ENCODE peak calls at places on chromosome 22, in eight cellular contexts. One of them, this sample, is unnamed.

GRCh38 chr22:46074771-46075551 is 75.4 kb upstream of the PPARA start:
- DNase-seq in transverse colon: peak; percentile 35
- DNase-seq in esophagus muscularis mucosa: no peak
- DNase-seq in stomach: peak; percentile 33
- DNase-seq in suprapubic skin: peak; percentile 77
- DNase-seq in K562: no peak
- DNase-seq in H1: no peak
- DNase-seq in upper lobe of left lung: peak; percentile 23
- DNase-seq in this sample: peak; percentile 68

GRCh38 chr22:18076060-18076497 is 1.7 kb upstream of the PEX26 start:
- DNase-seq in transverse colon: peak; percentile 63
- DNase-seq in esophagus muscularis mucosa: no peak
- DNase-seq in stomach: peak; percentile 60
- DNase-seq in suprapubic skin: no peak
- DNase-seq in K562: peak; percentile 74
- DNase-seq in H1: no peak
- DNase-seq in upper lobe of left lung: peak; percentile 64
- DNase-seq in this sample: peak; percentile 88

GRCh38 chr22:28442264-28442950 is 237.2 kb downstream of the TTC28 start:
- DNase-seq in transverse colon: peak; percentile 78
- DNase-seq in esophagus muscularis mucosa: peak; percentile 93
- DNase-seq in stomach: peak; percentile 85
- DNase-seq in suprapubic skin: peak; percentile 83
- DNase-seq in K562: peak; percentile 71
- DNase-seq in H1: peak; percentile 69
- DNase-seq in upper lobe of left lung: peak; percentile 87
- DNase-seq in this sample: peak; percentile 85

GRCh38 chr22:28247114-28247513 is 328.1 kb upstream of the PITPNB start:
- DNase-seq in transverse colon: no peak
- DNase-seq in esophagus muscularis mucosa: no peak
- DNase-seq in stomach: no peak
- DNase-seq in suprapubic skin: no peak
- DNase-seq in K562: no peak
- DNase-seq in H1: no peak
- DNase-seq in upper lobe of left lung: no peak
- DNase-seq in this sample: no peak

GRCh38 chr22:33658775-33659174 is 261.5 kb downstream of the LARGE1 start:
- DNase-seq in transverse colon: no peak
- DNase-seq in esophagus muscularis mucosa: no peak
- DNase-seq in stomach: no peak
- DNase-seq in suprapubic skin: peak; percentile 85
- DNase-seq in K562: no peak
- DNase-seq in H1: no peak
- DNase-seq in upper lobe of left lung: peak; percentile 31
- DNase-seq in this sample: peak; percentile 81

GRCh38 chr22:31346733-31347250 is 646 bp upstream of the PATZ1 start:
- DNase-seq in transverse colon: peak; percentile 57
- DNase-seq in esophagus muscularis mucosa: no peak
- DNase-seq in stomach: peak; percentile 63
- DNase-seq in suprapubic skin: no peak
- DNase-seq in K562: peak; percentile 57
- DNase-seq in H1: no peak
- DNase-seq in upper lobe of left lung: peak; percentile 30
- DNase-seq in this sample: peak; percentile 74

GRCh38 chr22:31631381-31631780 is 30.6 kb downstream of the PISD start:
- DNase-seq in transverse colon: no peak
- DNase-seq in esophagus muscularis mucosa: no peak
- DNase-seq in stomach: no peak
- DNase-seq in suprapubic skin: no peak
- DNase-seq in K562: no peak
- DNase-seq in H1: no peak
- DNase-seq in upper lobe of left lung: no peak
- DNase-seq in this sample: no peak

GRCh38 chr22:17087176-17088131 is 2.7 kb downstream of the IL17RA start:
- DNase-seq in transverse colon: no peak
- DNase-seq in esophagus muscularis mucosa: no peak
- DNase-seq in stomach: no peak
- DNase-seq in suprapubic skin: peak; percentile 58
- DNase-seq in K562: no peak
- DNase-seq in H1: no peak
- DNase-seq in upper lobe of left lung: no peak
- DNase-seq in this sample: peak; percentile 50

GRCh38 chr22:43289976-43290663 is 53.1 kb downstream of the SCUBE1 start:
- DNase-seq in transverse colon: no peak
- DNase-seq in esophagus muscularis mucosa: no peak
- DNase-seq in stomach: no peak
- DNase-seq in suprapubic skin: no peak
- DNase-seq in K562: no peak
- DNase-seq in H1: no peak
- DNase-seq in upper lobe of left lung: peak; percentile 45
- DNase-seq in this sample: peak; percentile 82

DNA sequence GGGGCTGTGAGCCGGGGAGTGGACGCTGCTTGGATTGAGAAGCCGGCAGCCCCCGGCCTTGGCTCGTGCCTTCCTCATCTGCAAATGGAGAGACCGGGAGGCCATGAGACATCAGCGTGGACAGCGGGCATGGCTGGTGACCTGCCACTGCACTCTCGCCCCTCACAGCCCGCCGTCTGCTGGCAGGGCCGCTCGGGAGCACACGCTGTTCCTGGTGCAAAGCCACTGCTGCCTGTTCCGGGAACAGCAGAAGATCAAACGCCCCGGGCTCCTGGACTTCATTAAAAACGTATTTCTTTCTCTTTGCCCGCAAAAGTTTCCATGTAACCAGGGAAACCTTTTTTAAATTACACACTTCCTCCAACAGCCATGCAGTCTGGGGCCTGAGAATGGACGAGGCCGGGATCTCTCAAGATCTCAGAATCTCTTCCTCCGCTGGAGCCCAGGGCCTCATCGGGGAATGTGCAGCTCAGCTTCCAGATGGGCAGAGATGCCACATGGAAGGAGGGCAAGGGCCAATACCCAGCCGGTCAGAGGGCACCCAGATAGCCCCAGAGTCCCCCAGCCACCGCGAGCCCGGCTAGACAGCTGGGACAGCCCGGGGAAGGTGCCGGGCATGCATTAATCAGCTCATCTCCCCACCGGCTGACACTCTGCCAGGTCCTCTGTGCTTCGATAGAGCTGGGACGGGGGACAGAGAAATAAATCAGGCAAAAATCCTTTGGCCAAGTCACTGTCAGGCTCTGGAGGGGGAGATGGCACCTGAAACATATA is 62.9 kb upstream of the PRR5 start:
- DNase-seq in transverse colon: no peak
- DNase-seq in esophagus muscularis mucosa: peak; percentile 87
- DNase-seq in stomach: no peak
- DNase-seq in suprapubic skin: peak; percentile 89
- DNase-seq in K562: no peak
- DNase-seq in H1: no peak
- DNase-seq in upper lobe of left lung: no peak
- DNase-seq in this sample: peak; percentile 69
- TF ChIP-seq POLR2AphosphoS5 in transverse colon: no peak
- TF ChIP-seq POLR2AphosphoS5 in esophagus muscularis mucosa: peak; percentile 59
- TF ChIP-seq POLR2AphosphoS5 in stomach: no peak
- TF ChIP-seq POLR2AphosphoS5 in suprapubic skin: peak; percentile 79
- TF ChIP-seq POLR2AphosphoS5 in K562: no peak
- TF ChIP-seq POLR2AphosphoS5 in H1: no peak
- TF ChIP-seq POLR2AphosphoS5 in upper lobe of left lung: no peak
- TF ChIP-seq POLR2AphosphoS5 in this sample: peak; percentile 43

GRCh38 chr22:26360169-26360885 is 68.7 kb upstream of the ASPHD2 start:
- DNase-seq in transverse colon: peak; percentile 74
- DNase-seq in esophagus muscularis mucosa: peak; percentile 93
- DNase-seq in stomach: peak; percentile 72
- DNase-seq in suprapubic skin: no peak
- DNase-seq in K562: peak; percentile 69
- DNase-seq in H1: peak; percentile 62
- DNase-seq in upper lobe of left lung: peak; percentile 49
- DNase-seq in this sample: peak; percentile 73
- H3K27ac ChIP-seq in transverse colon: no peak overlapping the region
- H3K27ac ChIP-seq in esophagus muscularis mucosa: no peak overlapping the region
- H3K27ac ChIP-seq in stomach: no peak overlapping the region
- H3K27ac ChIP-seq in suprapubic skin: no peak overlapping the region
- H3K27ac ChIP-seq in K562: no peak overlapping the region
- H3K27ac ChIP-seq in H1: no peak overlapping the region
- H3K27ac ChIP-seq in upper lobe of left lung: no peak overlapping the region
- H3K27ac ChIP-seq in this sample: no peak overlapping the region

GRCh38 chr22:49656291-49656851 is 171.3 kb downstream of the BRD1 start:
- DNase-seq in transverse colon: no peak
- DNase-seq in esophagus muscularis mucosa: no peak
- DNase-seq in stomach: no peak
- DNase-seq in suprapubic skin: no peak
- DNase-seq in K562: peak; percentile 35
- DNase-seq in H1: no peak
- DNase-seq in upper lobe of left lung: no peak
- DNase-seq in this sample: no peak

GRCh38 chr22:49657974-49658550 is 169.6 kb downstream of the BRD1 start:
- DNase-seq in transverse colon: no peak
- DNase-seq in esophagus muscularis mucosa: no peak
- DNase-seq in stomach: no peak
- DNase-seq in suprapubic skin: no peak
- DNase-seq in K562: no peak
- DNase-seq in H1: no peak
- DNase-seq in upper lobe of left lung: no peak
- DNase-seq in this sample: peak; percentile 58

GRCh38 chr22:49659281-49659923 is 168.3 kb downstream of the BRD1 start:
- DNase-seq in transverse colon: peak; percentile 4
- DNase-seq in esophagus muscularis mucosa: no peak
- DNase-seq in stomach: no peak
- DNase-seq in suprapubic skin: peak; percentile 76
- DNase-seq in K562: no peak
- DNase-seq in H1: no peak
- DNase-seq in upper lobe of left lung: peak; percentile 18
- DNase-seq in this sample: peak; percentile 44

GRCh38 chr22:49658902-49659280 is 168.8 kb downstream of the BRD1 start:
- DNase-seq in transverse colon: no peak
- DNase-seq in esophagus muscularis mucosa: no peak
- DNase-seq in stomach: no peak
- DNase-seq in suprapubic skin: peak; percentile 32
- DNase-seq in K562: no peak
- DNase-seq in H1: no peak
- DNase-seq in upper lobe of left lung: no peak
- DNase-seq in this sample: no peak

DNA sequence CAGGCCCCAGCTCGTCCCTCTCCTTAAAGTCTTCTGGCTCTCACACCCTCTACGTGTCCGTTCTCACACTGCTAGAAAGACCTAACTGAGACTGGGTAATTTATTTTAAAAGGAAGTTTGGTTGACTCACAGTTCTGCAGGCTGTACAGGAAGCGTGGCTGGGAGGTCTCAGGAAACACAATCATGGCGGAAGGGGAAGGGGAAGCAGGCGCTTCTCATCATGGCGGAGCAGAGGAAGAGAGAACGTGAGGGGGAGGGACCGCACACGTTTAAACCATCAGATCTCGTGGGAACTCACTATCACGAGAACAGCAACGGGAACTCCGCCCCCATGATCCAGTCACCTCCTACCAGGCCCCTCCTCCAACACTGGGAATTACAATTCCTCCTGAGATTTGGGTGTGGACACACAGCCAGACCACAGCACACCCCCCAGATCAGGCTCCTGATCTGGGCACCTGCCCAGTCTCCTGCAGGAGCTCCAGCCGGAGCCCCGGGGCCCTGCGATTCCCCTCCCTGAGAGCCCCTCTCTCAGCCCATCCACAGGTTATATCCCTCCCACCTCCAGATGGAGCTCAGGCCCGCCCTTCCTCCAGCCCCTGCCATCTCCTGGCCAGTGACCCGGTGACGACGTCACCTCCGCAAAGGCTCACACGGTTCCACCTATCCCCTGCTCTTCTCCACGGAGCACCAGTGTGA is 170.2 kb downstream of the BRD1 start:
- DNase-seq in transverse colon: peak; percentile 68
- DNase-seq in esophagus muscularis mucosa: no peak
- DNase-seq in stomach: peak; percentile 48
- DNase-seq in suprapubic skin: no peak
- DNase-seq in K562: peak; percentile 68
- DNase-seq in H1: no peak
- DNase-seq in upper lobe of left lung: peak; percentile 79
- DNase-seq in this sample: peak; percentile 81
- TF ChIP-seq EP300 in transverse colon: no peak
- TF ChIP-seq EP300 in esophagus muscularis mucosa: no peak
- TF ChIP-seq EP300 in stomach: no peak
- TF ChIP-seq EP300 in suprapubic skin: no peak
- TF ChIP-seq EP300 in K562: no peak
- TF ChIP-seq EP300 in H1: no peak
- TF ChIP-seq EP300 in upper lobe of left lung: no peak
- TF ChIP-seq EP300 in this sample: no peak

GRCh38 chr22:37634505-37635002 is 4.9 kb upstream of the SH3BP1 start:
- DNase-seq in transverse colon: no peak
- DNase-seq in esophagus muscularis mucosa: no peak
- DNase-seq in stomach: no peak
- DNase-seq in suprapubic skin: no peak
- DNase-seq in K562: no peak
- DNase-seq in H1: no peak
- DNase-seq in upper lobe of left lung: no peak
- DNase-seq in this sample: no peak

GRCh38 chr22:37633082-37633692 is 6.3 kb upstream of the SH3BP1 start:
- DNase-seq in transverse colon: peak; percentile 54
- DNase-seq in esophagus muscularis mucosa: no peak
- DNase-seq in stomach: no peak
- DNase-seq in suprapubic skin: no peak
- DNase-seq in K562: no peak
- DNase-seq in H1: no peak
- DNase-seq in upper lobe of left lung: no peak
- DNase-seq in this sample: no peak

GRCh38 chr22:37635157-37635556 is 4.3 kb upstream of the SH3BP1 start:
- DNase-seq in transverse colon: no peak
- DNase-seq in esophagus muscularis mucosa: no peak
- DNase-seq in stomach: no peak
- DNase-seq in suprapubic skin: no peak
- DNase-seq in K562: no peak
- DNase-seq in H1: no peak
- DNase-seq in upper lobe of left lung: no peak
- DNase-seq in this sample: no peak

GRCh38 chr22:37632174-37633081 is 7.0 kb upstream of the SH3BP1 start:
- DNase-seq in transverse colon: no peak
- DNase-seq in esophagus muscularis mucosa: no peak
- DNase-seq in stomach: no peak
- DNase-seq in suprapubic skin: no peak
- DNase-seq in K562: peak; percentile 30
- DNase-seq in H1: no peak
- DNase-seq in upper lobe of left lung: no peak
- DNase-seq in this sample: no peak

DNA sequence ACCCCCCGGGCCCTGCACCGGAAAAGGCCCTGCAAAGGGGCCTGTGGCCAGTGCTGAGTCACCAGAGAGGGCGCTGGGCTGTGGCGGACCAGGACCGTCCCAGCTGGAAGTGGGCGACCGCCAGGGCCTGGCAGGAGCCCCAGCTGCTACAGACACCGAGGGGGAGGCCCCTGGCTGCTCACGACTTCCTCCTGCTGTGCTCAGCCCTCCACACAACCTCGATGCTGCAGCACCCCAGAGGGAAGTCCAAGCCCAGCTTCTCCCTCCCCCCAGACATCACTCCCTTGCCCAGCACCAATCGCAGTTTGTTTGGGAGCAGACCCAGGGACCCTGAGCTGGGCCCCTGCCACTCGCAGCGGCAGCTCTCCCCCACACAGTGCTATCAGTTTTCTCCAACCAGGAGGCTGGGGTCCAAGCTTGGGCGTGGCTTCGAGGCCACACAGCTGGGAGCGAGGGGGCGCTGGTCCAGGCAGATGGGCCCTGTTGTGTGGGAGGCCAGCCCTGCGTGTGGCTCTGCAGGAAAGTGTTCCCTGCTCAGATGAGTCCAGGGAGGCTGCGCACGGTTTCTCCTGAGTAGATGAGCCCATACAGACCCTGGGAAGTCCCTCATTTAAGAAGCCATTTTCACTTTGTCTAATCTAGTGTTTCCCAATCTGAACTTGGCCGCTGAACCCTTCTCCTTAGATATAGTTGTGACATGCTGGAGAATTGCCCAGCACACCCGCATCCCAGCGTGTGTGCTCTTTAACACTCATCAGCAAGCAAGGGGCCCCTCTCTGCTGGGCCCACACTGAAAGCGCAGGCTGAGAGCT is 5.6 kb upstream of the SH3BP1 start:
- DNase-seq in transverse colon: peak; percentile 84
- DNase-seq in esophagus muscularis mucosa: peak; percentile 94
- DNase-seq in stomach: peak; percentile 86
- DNase-seq in suprapubic skin: peak; percentile 92
- DNase-seq in K562: peak; percentile 78
- DNase-seq in H1: peak; percentile 41
- DNase-seq in upper lobe of left lung: peak; percentile 86
- DNase-seq in this sample: peak; percentile 95
- TF ChIP-seq POLR2AphosphoS5 in transverse colon: no peak
- TF ChIP-seq POLR2AphosphoS5 in esophagus muscularis mucosa: peak; percentile 4
- TF ChIP-seq POLR2AphosphoS5 in stomach: peak; percentile 47
- TF ChIP-seq POLR2AphosphoS5 in suprapubic skin: peak; percentile 22
- TF ChIP-seq POLR2AphosphoS5 in K562: peak; percentile 16
- TF ChIP-seq POLR2AphosphoS5 in H1: peak; percentile 62
- TF ChIP-seq POLR2AphosphoS5 in upper lobe of left lung: peak; percentile 58
- TF ChIP-seq POLR2AphosphoS5 in this sample: no peak

This sample was measured in sigmoid colon.